ENCODE peak calls at places on chromosomes 5 and 9, in four cellular contexts. One of them, this sample, is unnamed.

GRCh38 chr9:91219557-91219956 is 142.2 kb downstream of the AUH start:
- DNase-seq in BJ: no peak
- DNase-seq in fibroblast of the aortic adventitia: no peak
- DNase-seq in NCI-H1092: no peak
- DNase-seq in this sample: no peak

GRCh38 chr5:74636149-74636548 is 4.4 kb downstream of the ENC1 start:
- DNase-seq in BJ: no peak
- DNase-seq in fibroblast of the aortic adventitia: no peak
- DNase-seq in NCI-H1092: no peak
- DNase-seq in this sample: no peak

GRCh38 chr9:108866001-108866420 is 3.9 kb downstream of the ACTL7A start:
- DNase-seq in BJ: no peak
- DNase-seq in fibroblast of the aortic adventitia: no peak
- DNase-seq in NCI-H1092: no peak
- DNase-seq in this sample: no peak

GRCh38 chr5:107469485-107469884 is 201.3 kb downstream of the EFNA5 start:
- DNase-seq in NCI-H1092: no peak
- DNase-seq in BJ: peak; percentile 32
- DNase-seq in fibroblast of the aortic adventitia: peak; percentile 91
- DNase-seq in this sample: peak; percentile 95

GRCh38 chr5:149273950-149274349 is 2.3 kb downstream of the AFAP1L1 start:
- DNase-seq in BJ: no peak
- DNase-seq in NCI-H1092: no peak
- DNase-seq in fibroblast of the aortic adventitia: no peak
- DNase-seq in this sample: peak; percentile 39

GRCh38 chr9:136170291-136170901 is 34.5 kb downstream of the LHX3 start:
- DNase-seq in fibroblast of the aortic adventitia: peak; percentile 8
- DNase-seq in BJ: no peak
- DNase-seq in NCI-H1092: no peak
- DNase-seq in this sample: peak; percentile 42

GRCh38 chr5:20678814-20679298 is 690.9 kb upstream of the CDH18 start:
- DNase-seq in BJ: no peak
- DNase-seq in fibroblast of the aortic adventitia: peak; percentile 95
- DNase-seq in NCI-H1092: no peak
- DNase-seq in this sample: no peak

GRCh38 chr5:143121135-143121474 is 282.4 kb downstream of the NR3C1 start:
- DNase-seq in BJ: no peak
- DNase-seq in NCI-H1092: no peak
- DNase-seq in fibroblast of the aortic adventitia: no peak
- DNase-seq in this sample: no peak

GRCh38 chr5:21049900-21050299 is 1061.9 kb upstream of the CDH18 start:
- DNase-seq in fibroblast of the aortic adventitia: no peak
- DNase-seq in NCI-H1092: peak; percentile 27
- DNase-seq in BJ: no peak
- DNase-seq in this sample: no peak

GRCh38 chr9:132555528-132555927 is 26.9 kb upstream of the BARHL1 start:
- DNase-seq in NCI-H1092: no peak
- DNase-seq in fibroblast of the aortic adventitia: no peak
- DNase-seq in BJ: no peak
- DNase-seq in this sample: no peak

GRCh38 chr5:94908889-94909480 is 290.5 kb downstream of the SLF1 start:
- DNase-seq in NCI-H1092: peak; percentile 10
- DNase-seq in BJ: no peak
- DNase-seq in fibroblast of the aortic adventitia: peak; percentile 64
- DNase-seq in this sample: peak; percentile 71

GRCh38 chr5:81827522-81827921 is 76.6 kb upstream of the SSBP2 start:
- DNase-seq in NCI-H1092: no peak
- DNase-seq in BJ: no peak
- DNase-seq in fibroblast of the aortic adventitia: no peak
- DNase-seq in this sample: no peak

GRCh38 chr5:142618125-142618524 is 67.8 kb downstream of the FGF1 start:
- DNase-seq in BJ: no peak
- DNase-seq in fibroblast of the aortic adventitia: peak; percentile 56
- DNase-seq in NCI-H1092: no peak
- DNase-seq in this sample: peak; percentile 50

GRCh38 chr5:52605317-52605991 is 182.3 kb upstream of the ITGA1 start:
- DNase-seq in NCI-H1092: no peak
- DNase-seq in fibroblast of the aortic adventitia: no peak
- DNase-seq in BJ: no peak
- DNase-seq in this sample: no peak

GRCh38 chr5:72633041-72633445 is 125.8 kb upstream of the ZNF366 start:
- DNase-seq in fibroblast of the aortic adventitia: peak; percentile 53
- DNase-seq in BJ: no peak
- DNase-seq in NCI-H1092: no peak
- DNase-seq in this sample: no peak

GRCh38 chr5:163916856-163917255 is 411.4 kb downstream of the MAT2B start:
- DNase-seq in NCI-H1092: no peak
- DNase-seq in fibroblast of the aortic adventitia: no peak
- DNase-seq in BJ: no peak
- DNase-seq in this sample: no peak

GRCh38 chr5:132692632-132692967 is 18.8 kb downstream of the IL4 start:
- DNase-seq in NCI-H1092: no peak
- DNase-seq in BJ: no peak
- DNase-seq in fibroblast of the aortic adventitia: peak; percentile 71
- DNase-seq in this sample: no peak

GRCh38 chr5:118554991-118555390 is 433.4 kb downstream of the DTWD2 start:
- DNase-seq in fibroblast of the aortic adventitia: no peak
- DNase-seq in BJ: no peak
- DNase-seq in NCI-H1092: no peak
- DNase-seq in this sample: no peak

GRCh38 chr9:88498880-88499279 is 36.1 kb upstream of the NXNL2 start:
- DNase-seq in fibroblast of the aortic adventitia: no peak
- DNase-seq in BJ: no peak
- DNase-seq in NCI-H1092: no peak
- DNase-seq in this sample: no peak

GRCh38 chr5:115556276-115556675 is 11.7 kb upstream of the FEM1C start:
- DNase-seq in BJ: no peak
- DNase-seq in fibroblast of the aortic adventitia: no peak
- DNase-seq in NCI-H1092: no peak
- DNase-seq in this sample: no peak

GRCh38 chr9:114150608-114151007 is 4.7 kb upstream of the COL27A1 start:
- DNase-seq in fibroblast of the aortic adventitia: no peak
- DNase-seq in BJ: no peak
- DNase-seq in NCI-H1092: no peak
- DNase-seq in this sample: no peak

GRCh38 chr5:17024686-17025180 is 88.6 kb upstream of the MYO10 start:
- DNase-seq in fibroblast of the aortic adventitia: no peak
- DNase-seq in NCI-H1092: no peak
- DNase-seq in BJ: no peak
- DNase-seq in this sample: peak; percentile 25

This sample was measured in dermis blood vessel endothelial cell.